ENCODE peak calls at places on chromosomes 1 and 21, in four cellular contexts. F is endothelial cell of umbilical vein, W is IMR-90, H is K562. U is an unnamed sample. For H3K9me1, the result is how much of the 10 kb centered on the place peaks cover.

GRCh38 chr1:28078680-28079626 is 9.5 kb downstream of the EYA3 start:
- DNase-seq in H (no peak), F (peak), W (peak), U (peak)

GRCh38 chr1:233304489-233305102 is 9.1 kb upstream of the PCNX2 start:
- DNase-seq in H (peak), W (peak), F (peak), U (no peak)

GRCh38 chr1:206674745-206675175 is 9.9 kb upstream of the MAPKAPK2 start:
- DNase-seq in W (peak), F (no peak), H (peak), U (peak)

GRCh38 chr1:53375440-53375839 is 47.6 kb upstream of the LRP8 start:
- DNase-seq in H (no peak), W (no peak), F (no peak), U (no peak)

GRCh38 chr1:183272390-183272801 is 86.3 kb downstream of the LAMC2 start:
- DNase-seq in F (peak), W (peak), H (no peak), U (no peak)

GRCh38 chr1:89311757-89312156 is 39.1 kb upstream of the GBP5 start:
- DNase-seq in F (peak), H (no peak), W (no peak), U (no peak)

GRCh38 chr1:15680614-15681345 is 3.3 kb upstream of the PLEKHM2 start:
- DNase-seq in F (no peak), H (no peak), W (peak), U (peak)

GRCh38 chr1:76949503-76949902 is 82.2 kb downstream of the ST6GALNAC5 start:
- DNase-seq in F (no peak), W (peak), H (no peak), U (peak)

GRCh38 chr21:17139696-17140095 is 373.1 kb upstream of the CXADR start:
- DNase-seq in F (peak), W (no peak), H (no peak), U (no peak)

GRCh38 chr1:38038836-38039235 is 7.8 kb downstream of the POU3F1 start:
- DNase-seq in F (no peak), W (peak), H (no peak), U (no peak)

GRCh38 chr1:59014827-59015226 is 231.0 kb upstream of the JUN start:
- DNase-seq in W (no peak), F (no peak), H (no peak), U (no peak)

GRCh38 chr1:59015708-59016107 is 231.9 kb upstream of the JUN start:
- DNase-seq in H (no peak), F (peak), W (peak), U (peak)

GRCh38 chr1:59017501-59018231 is 233.8 kb upstream of the JUN start:
- DNase-seq in H (no peak), F (no peak), W (peak), U (no peak)

GRCh38 chr1:59018446-59018845 is 234.6 kb upstream of the JUN start:
- DNase-seq in F (no peak), W (no peak), H (no peak), U (no peak)

DNA sequence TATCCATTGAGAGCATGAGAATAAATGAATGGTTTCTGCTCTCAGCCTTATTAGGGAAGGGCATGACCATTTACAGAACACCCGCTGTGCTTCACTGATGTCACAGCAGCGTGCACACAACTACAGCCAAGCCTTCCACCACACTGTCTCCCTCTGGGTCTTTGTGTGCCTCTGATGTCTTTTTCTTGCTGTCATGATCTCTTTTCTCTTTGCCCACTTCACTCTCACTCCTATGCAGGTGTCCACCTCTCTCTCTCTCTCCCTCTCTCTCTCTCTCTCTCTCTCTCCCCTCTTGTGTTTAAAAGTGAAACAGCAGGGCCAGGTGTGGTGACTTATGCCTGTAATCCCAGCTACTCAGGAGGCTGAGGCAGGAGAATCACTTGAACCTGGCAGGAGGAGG is 232.5 kb upstream of the JUN start:
- DNase-seq in W (no peak), H (no peak), F (no peak), U (no peak)
- TF ChIP-seq CTCF in W (no peak), H (no peak), F (no peak), U (no peak)

GRCh38 chr1:157992813-157993178 is 649 bp upstream of the KIRREL1 start:
- DNase-seq in W (no peak), F (no peak), H (no peak), U (no peak)
- H2AFZ ChIP-seq in W (peak), F (peak), H (no peak), U (peak)

GRCh38 chr21:45021428-45022347 is 52.7 kb upstream of the ADARB1 start:
- DNase-seq in W (no peak), F (no peak), H (no peak), U (no peak)
- H3K9me1 ChIP-seq in W (under half), F (under half), H (under half), U (under half)

GRCh38 chr1:12422488-12422887 is 192.7 kb downstream of the VPS13D start:
- DNase-seq in W (no peak), F (peak), H (peak), U (no peak)
- TF ChIP-seq CTCF in W (no peak), F (no peak), H (peak), U (no peak)

GRCh38 chr1:154955718-154956513 is at the start of gene PBXIP1:
- DNase-seq in H (peak), F (peak), W (peak), U (no peak)
- H2AFZ ChIP-seq in H (peak), F (peak), W (peak), U (peak)

U was measured in keratinocyte.